ENCODE peak calls at places on chromosomes 12 and 14, in six cellular contexts. E is mucosa of descending colon; H is esophagus muscularis mucosa; T is CD4-positive, alpha-beta T cell; V is suprapubic skin; G is cardiac fibroblast. W is an unnamed sample.

GRCh38 chr12:53424626-53425514 is 1.2 kb downstream of the AMHR2 start:
- DNase-seq in G (no peak), E (no peak), H (no peak), V (no peak), T (no peak), W (no peak)

GRCh38 chr12:124390442-124391116 is 95.7 kb downstream of the RFLNA start:
- DNase-seq in V (no peak), T (no peak), G (peak; percentile 86), H (no peak), E (peak; percentile 60), W (no peak)

GRCh38 chr12:58757422-58757821 is 162.9 kb downstream of the LRIG3 start:
- DNase-seq in G (peak; percentile 93), H (no peak), T (no peak), E (no peak), V (no peak), W (no peak)

GRCh38 chr12:4943938-4944284 is 34.2 kb downstream of the KCNA1 start:
- DNase-seq in V (no peak), H (no peak), G (no peak), E (no peak), T (no peak), W (no peak)

GRCh38 chr12:8784464-8784863 is 38.0 kb upstream of the A2ML1 start:
- DNase-seq in V (no peak), E (no peak), T (no peak), G (no peak), H (no peak), W (no peak)

GRCh38 chr12:111597731-111598636 is 1.1 kb downstream of the ATXN2 start:
- DNase-seq in H (no peak), G (peak; percentile 26), E (peak; percentile 75), V (peak; percentile 82), T (no peak), W (peak; percentile 86)

GRCh38 chr12:32988982-32989381 is 92.4 kb upstream of the PKP2 start:
- DNase-seq in G (no peak), E (no peak), H (no peak), V (no peak), T (no peak), W (no peak)

GRCh38 chr12:503111-503761 is 43.5 kb downstream of the B4GALNT3 start:
- DNase-seq in V (no peak), G (peak; percentile 13), T (no peak), H (no peak), E (peak; percentile 82), W (no peak)

GRCh38 chr12:47356129-47356622 is 276.4 kb upstream of the AMIGO2 start:
- DNase-seq in E (no peak), G (peak; percentile 27), H (no peak), V (no peak), T (no peak), W (no peak)

GRCh38 chr12:38889297-38889815 is 16.0 kb downstream of the CPNE8 start:
- DNase-seq in G (no peak), T (no peak), V (no peak), E (no peak), H (no peak), W (no peak)

GRCh38 chr12:125089626-125090025 is 24.4 kb downstream of the AACS start:
- DNase-seq in H (no peak), V (no peak), E (no peak), G (no peak), T (no peak), W (no peak)

GRCh38 chr12:107330901-107331431 is 237.6 kb upstream of the CRY1 start:
- DNase-seq in G (no peak), V (no peak), T (no peak), E (no peak), H (no peak), W (no peak)

GRCh38 chr12:127133675-127134335 is 1133.2 kb upstream of the TMEM132C start:
- DNase-seq in G (peak; percentile 51), T (no peak), V (no peak), E (peak; percentile 31), H (peak; percentile 87), W (no peak)

GRCh38 chr14:55530464-55530863 is 49.5 kb upstream of the KTN1 start:
- DNase-seq in V (no peak), G (no peak), T (no peak), E (no peak), H (no peak), W (no peak)

GRCh38 chr14:55535521-55536207 is 44.3 kb upstream of the KTN1 start:
- DNase-seq in T (no peak), G (peak; percentile 32), V (no peak), H (no peak), E (no peak), W (no peak)

GRCh38 chr14:55533960-55534359 is 46.0 kb upstream of the KTN1 start:
- DNase-seq in T (no peak), V (no peak), E (no peak), G (no peak), H (no peak), W (no peak)

GRCh38 chr14:55536208-55536708 is 43.7 kb upstream of the KTN1 start:
- DNase-seq in G (no peak), V (no peak), E (no peak), H (no peak), T (no peak), W (no peak)

GRCh38 chr14:55532645-55533309 is 47.2 kb upstream of the KTN1 start:
- DNase-seq in H (no peak), T (no peak), G (no peak), V (no peak), E (no peak), W (no peak)
- TF ChIP-seq CTCF in H (no peak), T (no peak), G (peak; percentile 34), V (peak; percentile 16), E (no peak), W (peak; percentile 33)

GRCh38 chr12:49092086-49092815 is 2.4 kb downstream of the DHH start:
- DNase-seq in T (peak; percentile 57), H (no peak), E (no peak), V (no peak), G (no peak), W (peak; percentile 83)
- TF ChIP-seq CTCF in T (peak; percentile 63), H (no peak), E (no peak), V (peak; percentile 17), G (peak; percentile 51), W (peak; percentile 74)

DNA sequence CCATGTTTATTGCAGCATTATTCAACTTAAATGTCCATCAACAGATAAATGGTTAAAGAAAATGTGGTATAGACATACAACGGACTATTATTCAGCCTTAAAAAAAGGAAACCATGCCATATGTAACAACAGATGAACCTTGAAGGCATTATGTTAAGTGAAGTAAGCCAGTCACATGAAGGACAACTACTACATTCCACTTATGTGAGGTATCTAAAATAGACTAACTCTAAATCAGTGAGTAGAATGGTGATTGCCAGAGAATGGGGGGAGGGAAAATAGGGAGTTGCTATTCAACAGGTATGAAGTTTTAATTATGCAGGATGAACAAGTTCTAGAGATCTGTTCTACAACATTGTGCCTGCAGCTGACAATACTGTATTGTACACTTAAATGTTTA is 10.1 kb downstream of the PCNX4 start:
- DNase-seq in G (peak; percentile 37), E (no peak), V (no peak), T (no peak), H (no peak), W (no peak)
- TF ChIP-seq CTCF in G (no peak), E (no peak), V (no peak), T (no peak), H (no peak), W (no peak)

GRCh38 chr12:30013051-30013450 is 229.3 kb upstream of the TMTC1 start:
- DNase-seq in H (no peak), V (no peak), E (no peak), G (no peak), T (no peak), W (no peak)
- TF ChIP-seq CTCF in H (no peak), V (no peak), E (no peak), G (no peak), T (no peak), W (no peak)

GRCh38 chr14:104472536-104473243 is 106.9 kb upstream of the C14orf180 start:
- DNase-seq in H (no peak), E (no peak), V (peak; percentile 74), G (no peak), T (no peak), W (no peak)

GRCh38 chr14:104473244-104473565 is 106.4 kb upstream of the C14orf180 start:
- DNase-seq in G (no peak), E (no peak), T (no peak), V (peak; percentile 53), H (no peak), W (no peak)

GRCh38 chr14:104475256-104475655 is 104.3 kb upstream of the C14orf180 start:
- DNase-seq in T (no peak), G (no peak), E (no peak), V (peak; percentile 58), H (peak; percentile 80), W (no peak)

GRCh38 chr14:104472073-104472472 is 107.5 kb upstream of the C14orf180 start:
- DNase-seq in G (no peak), E (no peak), T (no peak), V (no peak), H (peak; percentile 85), W (no peak)

GRCh38 chr14:104473649-104474574 is 105.7 kb upstream of the C14orf180 start:
- DNase-seq in V (peak; percentile 60), H (peak; percentile 68), E (no peak), G (no peak), T (no peak), W (no peak)
- TF ChIP-seq CTCF in V (no peak), H (no peak), E (no peak), G (no peak), T (no peak), W (no peak)

GRCh38 chr12:56645717-56646446 is at the start of gene ATP5F1B:
- DNase-seq in E (peak; percentile 92), V (peak; percentile 95), H (peak; percentile 98), T (peak; percentile 92), G (peak; percentile 100), W (peak; percentile 97)
- TF ChIP-seq CTCF in E (no peak), V (no peak), H (peak; percentile 39), T (no peak), G (no peak), W (no peak)

DNA sequence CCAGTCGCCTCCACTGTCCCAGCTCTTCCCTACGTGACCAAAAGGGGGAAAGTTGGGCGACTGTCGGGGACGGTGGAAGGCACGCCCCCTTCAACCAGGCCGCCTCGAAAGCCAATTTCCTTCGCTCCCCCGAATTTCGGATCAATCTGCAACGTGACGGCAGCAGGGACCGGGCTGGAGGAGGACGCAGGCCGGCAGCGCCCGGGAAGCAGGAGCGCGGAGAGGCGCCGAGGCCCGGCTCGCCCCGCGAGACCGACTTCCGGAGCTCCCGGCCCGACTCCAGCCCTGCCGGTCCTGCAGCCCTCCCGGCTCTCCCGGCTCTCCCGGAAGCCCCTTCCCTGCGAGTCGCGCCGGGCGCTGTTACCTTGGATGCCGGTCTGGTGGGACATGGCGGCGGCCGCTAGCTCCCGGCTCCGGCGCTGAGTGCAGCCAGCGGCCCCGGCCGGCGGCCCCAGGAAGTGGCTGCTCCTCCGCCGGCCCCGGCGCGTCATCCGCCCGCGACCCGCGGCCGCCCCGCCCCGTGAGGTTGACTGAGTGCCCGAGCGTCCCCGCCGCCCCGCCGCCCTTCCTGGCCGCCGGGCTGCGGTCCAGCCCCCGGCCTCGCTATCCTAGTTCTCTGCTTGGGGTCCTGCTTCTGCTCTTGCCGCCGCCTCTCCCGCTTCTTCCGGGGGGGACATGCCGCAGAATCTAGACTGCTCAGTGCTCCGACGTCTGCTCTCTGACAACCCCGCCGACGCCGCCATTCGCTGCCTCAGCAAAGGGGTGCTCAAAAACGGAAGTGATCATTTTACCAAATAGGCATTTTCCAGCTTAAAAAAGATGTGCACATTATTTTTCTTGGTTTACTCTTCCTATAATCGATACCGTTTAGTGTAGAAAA is at the start of gene TWF1:
- DNase-seq in E (peak; percentile 94), V (peak; percentile 86), H (peak; percentile 95), T (peak; percentile 67), G (peak; percentile 77), W (peak; percentile 95)
- TF ChIP-seq CTCF in E (no peak), V (peak; percentile 19), H (peak; percentile 24), T (no peak), G (peak; percentile 42), W (peak; percentile 73)

GRCh38 chr12:94710933-94711332 is 60.6 kb upstream of the TMCC3 start:
- DNase-seq in V (no peak), H (no peak), E (peak; percentile 35), G (peak; percentile 47), T (peak; percentile 8), W (no peak)
- TF ChIP-seq CTCF in V (no peak), H (no peak), E (no peak), G (peak; percentile 40), T (no peak), W (peak; percentile 67)